ENCODE peak calls at places on chromosomes 12 and 14, in ten cellular contexts. M is stomach, Z is transverse colon, Y is esophagus muscularis mucosa, Q is suprapubic skin, R is breast epithelium, U is HCT116, I is sigmoid colon, G is GM12878, P is endothelial cell of umbilical vein. V is an unnamed sample. For H3K4me1, the result is how much of the 10 kb centered on the place peaks cover.

GRCh38 chr12:100504820-100505219 is 31.2 kb downstream of the NR1H4 start:
- DNase-seq in M (peak), Z (peak), Y (no peak), Q (no peak), R (no peak), U (no peak), I (no peak), G (no peak), P (no peak), V (no peak)

GRCh38 chr12:25368542-25368941 is 117.8 kb upstream of the KRAS start:
- DNase-seq in M (no peak), Z (no peak), Y (no peak), Q (no peak), R (no peak), U (no peak), I (no peak), G (no peak), P (no peak), V (no peak)

GRCh38 chr14:59184396-59184795 is 4.1 kb upstream of the DAAM1 start:
- DNase-seq in M (no peak), Z (no peak), Y (no peak), Q (no peak), R (no peak), U (no peak), I (no peak), G (no peak), P (no peak), V (no peak)

GRCh38 chr14:54815016-54815415 is 87.6 kb downstream of the GCH1 start:
- DNase-seq in M (no peak), Z (no peak), Y (no peak), Q (no peak), R (no peak), U (no peak), I (no peak), G (no peak), P (no peak), V (peak)

GRCh38 chr14:36524874-36525745 is 5.1 kb upstream of the NKX2-1 start:
- DNase-seq in M (no peak), Z (peak), Y (peak), Q (no peak), R (no peak), U (peak), I (no peak), G (no peak), P (no peak), V (no peak)

GRCh38 chr14:53741379-53742225 is 215.0 kb downstream of the BMP4 start:
- DNase-seq in M (no peak), Z (no peak), Y (no peak), Q (no peak), R (no peak), U (no peak), I (no peak), G (no peak), P (no peak), V (no peak)

GRCh38 chr12:74538491-74539258 is 1.0 kb downstream of the ATXN7L3B start:
- DNase-seq in M (no peak), Z (no peak), Y (no peak), Q (no peak), R (no peak), U (no peak), I (no peak), G (no peak), P (peak), V (no peak)

GRCh38 chr14:71403673-71404072 is 496.4 kb downstream of the PCNX1 start:
- DNase-seq in M (no peak), Z (peak), Y (no peak), Q (no peak), R (no peak), U (peak), I (no peak), G (peak), P (no peak), V (no peak)

GRCh38 chr12:87866602-87867292 is 162.5 kb downstream of the C12orf50 start:
- DNase-seq in M (no peak), Z (no peak), Y (no peak), Q (no peak), R (no peak), U (peak), I (no peak), G (no peak), P (peak), V (no peak)

GRCh38 chr12:84891106-84891838 is 21.3 kb downstream of the SLC6A15 start:
- DNase-seq in M (no peak), Z (no peak), Y (no peak), Q (no peak), R (no peak), U (no peak), I (no peak), G (no peak), P (no peak), V (no peak)

GRCh38 chr12:129868566-129868965 is 35.3 kb downstream of the TMEM132D start:
- DNase-seq in M (no peak), Z (no peak), Y (peak), Q (no peak), R (no peak), U (no peak), I (no peak), G (no peak), P (no peak), V (no peak)

GRCh38 chr14:73996731-73997107 is 22.4 kb downstream of the ENTPD5 start:
- DNase-seq in M (no peak), Z (no peak), Y (no peak), Q (no peak), R (no peak), U (no peak), I (no peak), G (no peak), P (no peak), V (no peak)

GRCh38 chr14:73997944-73998451 is 21.1 kb downstream of the ENTPD5 start:
- DNase-seq in M (no peak), Z (peak), Y (no peak), Q (no peak), R (no peak), U (no peak), I (no peak), G (no peak), P (no peak), V (peak)

GRCh38 chr14:73997108-73997943 is 21.8 kb downstream of the ENTPD5 start:
- DNase-seq in M (no peak), Z (peak), Y (no peak), Q (no peak), R (no peak), U (no peak), I (no peak), G (no peak), P (no peak), V (no peak)

GRCh38 chr14:73998736-73999135 is 20.4 kb downstream of the ENTPD5 start:
- DNase-seq in M (no peak), Z (no peak), Y (no peak), Q (no peak), R (no peak), U (no peak), I (no peak), G (no peak), P (no peak), V (no peak)

DNA sequence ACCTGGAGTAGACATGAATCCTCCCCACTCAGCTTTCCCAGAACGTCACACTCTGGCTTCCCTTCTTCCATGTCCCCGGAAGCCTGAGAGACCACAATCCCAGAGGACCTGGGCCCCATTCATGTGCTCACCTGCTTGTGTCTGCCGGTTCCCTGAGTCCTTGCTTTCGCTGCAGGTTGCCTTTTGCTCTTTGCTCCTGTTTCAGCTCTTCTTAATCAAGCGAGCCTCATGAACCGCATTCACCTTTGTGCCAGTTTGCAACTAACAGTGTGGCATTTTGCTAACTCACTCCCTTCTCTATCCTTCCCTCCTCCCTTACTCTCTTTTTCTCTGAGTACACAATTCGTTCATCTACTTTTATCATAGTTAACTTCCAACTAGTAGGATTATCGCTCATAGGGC is 23.1 kb downstream of the ENTPD5 start:
- DNase-seq in M (peak), Z (peak), Y (no peak), Q (no peak), R (no peak), U (no peak), I (no peak), G (no peak), P (no peak), V (no peak)
- TF ChIP-seq POLR2A in M (no peak), Z (peak), Y (no peak), Q (no peak), R (no peak), U (no peak), I (no peak), G (no peak), P (no peak), V (no peak)

GRCh38 chr14:31205681-31206535 is 1.7 kb downstream of the HECTD1 start:
- DNase-seq in M (no peak), Z (no peak), Y (no peak), Q (no peak), R (no peak), U (no peak), I (no peak), G (no peak), P (peak), V (no peak)
- TF ChIP-seq POLR2AphosphoS5 in M (no peak), Z (no peak), Y (no peak), Q (no peak), R (no peak), U (no peak), I (no peak), G (no peak), P (no peak), V (no peak)

GRCh38 chr14:75274045-75274898 is 4.4 kb upstream of the FOS start:
- DNase-seq in M (no peak), Z (no peak), Y (no peak), Q (no peak), R (no peak), U (no peak), I (no peak), G (no peak), P (no peak), V (no peak)
- H3K4me1 ChIP-seq in M (under half), Z (under half), Y (under half), Q (half or more), R (under half), U (under half), I (under half), G (under half), P (under half), V (under half)

GRCh38 chr14:23555882-23556699 is at the start of gene THTPA:
- DNase-seq in M (peak), Z (peak), Y (peak), Q (peak), R (peak), U (peak), I (peak), G (peak), P (peak), V (peak)
- TF ChIP-seq POLR2A in M (no peak), Z (peak), Y (peak), Q (no peak), R (no peak), U (peak), I (no peak), G (peak), P (peak), V (peak)

DNA sequence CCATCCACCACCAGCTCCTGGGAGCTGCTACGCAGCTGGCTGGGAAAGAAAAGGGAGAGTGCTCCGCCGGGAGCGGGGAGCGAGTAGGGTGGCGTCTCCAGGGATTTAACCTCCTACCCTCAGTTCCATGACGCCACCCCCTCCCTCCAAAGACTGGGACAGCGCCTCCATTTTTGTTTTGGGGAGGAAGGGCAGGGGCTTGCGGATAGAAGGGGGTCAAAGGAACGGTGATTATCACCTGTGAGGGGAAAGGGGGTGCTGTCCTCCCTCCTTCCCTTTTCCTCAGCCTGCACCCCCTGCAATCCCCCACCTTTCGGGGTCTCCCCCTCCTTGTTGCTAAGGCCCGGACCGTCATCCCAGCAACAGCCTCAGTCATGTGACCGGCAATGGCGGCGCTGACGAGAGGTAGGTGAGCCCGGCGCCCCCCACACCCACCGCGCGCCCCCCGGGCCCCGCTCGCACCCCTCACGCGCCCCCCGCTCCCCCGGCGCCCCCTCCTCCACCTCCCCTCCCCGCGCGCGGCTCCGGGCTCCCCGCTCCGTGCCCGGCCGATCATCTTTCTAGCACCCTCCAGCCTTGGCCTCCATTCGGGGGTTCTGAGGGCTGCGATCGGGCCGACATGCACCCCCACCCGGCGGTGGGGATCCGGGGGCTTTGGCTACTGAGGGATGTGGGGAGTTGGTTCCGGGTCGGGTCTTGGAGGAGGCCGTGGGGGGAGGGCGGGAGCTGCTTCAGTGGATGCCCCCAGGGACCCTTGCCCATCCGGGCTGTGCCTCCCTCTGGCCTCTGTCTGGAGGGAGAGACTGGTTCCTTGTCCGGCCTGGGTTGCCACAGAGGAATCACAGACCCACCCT is at the start of gene DTX3:
- DNase-seq in M (no peak), Z (no peak), Y (no peak), Q (no peak), R (no peak), U (no peak), I (peak), G (no peak), P (peak), V (peak)
- TF ChIP-seq POLR2AphosphoS5 in M (no peak), Z (no peak), Y (peak), Q (no peak), R (peak), U (no peak), I (no peak), G (no peak), P (no peak), V (peak)

DNA sequence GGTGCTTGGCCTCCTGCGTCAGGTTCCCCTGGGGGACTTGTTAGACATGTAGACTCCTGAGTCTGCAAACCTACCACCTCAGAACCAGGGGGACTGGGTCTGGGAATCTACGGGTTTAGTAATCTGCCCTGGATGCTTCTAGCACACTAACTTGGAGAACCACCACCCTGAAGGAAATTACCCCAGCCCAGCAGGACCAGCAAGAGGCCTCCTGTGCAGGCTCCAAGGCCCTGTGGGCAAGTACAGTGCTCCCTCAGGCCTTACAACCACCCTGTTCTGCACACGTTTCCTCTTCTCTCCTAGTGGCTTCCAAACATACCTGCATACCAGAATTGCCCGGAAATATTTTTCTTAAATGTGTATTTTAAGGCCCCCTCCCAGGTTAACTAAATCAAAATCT is 423.0 kb downstream of the FUT8 start:
- DNase-seq in M (no peak), Z (no peak), Y (no peak), Q (no peak), R (no peak), U (no peak), I (no peak), G (no peak), P (no peak), V (no peak)
- H3K4me1 ChIP-seq in M (under half), Z (under half), Y (under half), Q (under half), R (under half), U (under half), I (under half), G (under half), P (under half), V (under half)

GRCh38 chr12:114686421-114687268 is 2.7 kb upstream of the TBX3 start:
- DNase-seq in M (no peak), Z (no peak), Y (no peak), Q (no peak), R (no peak), U (no peak), I (no peak), G (no peak), P (no peak), V (no peak)
- TF ChIP-seq POLR2A in M (no peak), Z (no peak), Y (no peak), Q (no peak), R (no peak), U (no peak), I (no peak), G (no peak), P (no peak), V (no peak)

GRCh38 chr12:2613674-2614073 is 181.1 kb upstream of the FKBP4 start:
- DNase-seq in M (no peak), Z (no peak), Y (no peak), Q (no peak), R (no peak), U (peak), I (peak), G (peak), P (peak), V (no peak)
- TF ChIP-seq POLR2AphosphoS5 in M (no peak), Z (no peak), Y (peak), Q (no peak), R (no peak), U (no peak), I (peak), G (no peak), P (no peak), V (peak)

GRCh38 chr14:79562158-79562557 is 649.1 kb downstream of the DIO2 start:
- DNase-seq in M (no peak), Z (no peak), Y (no peak), Q (no peak), R (no peak), U (no peak), I (no peak), G (no peak), P (no peak), V (no peak)
- H3K4me1 ChIP-seq in M (under half), Z (under half), Y (under half), Q (under half), R (under half), U (under half), I (under half), G (under half), P (under half), V (under half)

GRCh38 chr12:112241176-112241575 is 115.8 kb downstream of the TRAFD1 start:
- DNase-seq in M (no peak), Z (no peak), Y (no peak), Q (no peak), R (no peak), U (no peak), I (no peak), G (no peak), P (no peak), V (no peak)
- TF ChIP-seq POLR2A in M (no peak), Z (no peak), Y (no peak), Q (no peak), R (no peak), U (no peak), I (no peak), G (no peak), P (no peak), V (no peak)